ENCODE peak calls at places on chromosome 13, in eight cellular contexts. B is head of caudate nucleus; K is OCI-LY7; P is NCI-H1092 treated with DMSO at 0.1 percent for 48 hours; C is stomach; H is GM12891; D is GM04503; O is activated naive CD8-positive, alpha-beta T cell treated with anti-CD3 and anti-CD28 coated beads for 36 hours. E is an unnamed sample.

GRCh38 chr13:72808917-72809500 is 27.1 kb downstream of the PIBF1 start:
- DNase-seq in B (no peak), K (peak; percentile 39), P (no peak), C (no peak), H (no peak), D (no peak), O (no peak), E (peak; percentile 82)

GRCh38 chr13:112449545-112449930 is 73.4 kb downstream of the SPACA7 start:
- DNase-seq in B (no peak), K (no peak), P (no peak), C (peak; percentile 11), H (no peak), D (no peak), O (no peak), E (no peak)

GRCh38 chr13:77692746-77693448 is 4.6 kb upstream of the SLAIN1 start:
- DNase-seq in B (no peak), K (no peak), P (no peak), C (no peak), H (no peak), D (no peak), O (no peak), E (no peak)

GRCh38 chr13:100203696-100204367 is 114.9 kb downstream of the PCCA start:
- DNase-seq in B (no peak), K (no peak), P (no peak), C (no peak), H (no peak), D (peak; percentile 29), O (peak; percentile 16), E (no peak)

GRCh38 chr13:60837806-60838205 is 440.8 kb downstream of the TDRD3 start:
- DNase-seq in B (no peak), K (no peak), P (no peak), C (no peak), H (no peak), D (no peak), O (no peak), E (no peak)

GRCh38 chr13:106612688-106613087 is 44.8 kb upstream of the ARGLU1 start:
- DNase-seq in B (peak; percentile 6), K (no peak), P (no peak), C (peak; percentile 63), H (no peak), D (no peak), O (no peak), E (no peak)

GRCh38 chr13:50526771-50527567 is 316.5 kb downstream of the DLEU7 start:
- DNase-seq in B (no peak), K (peak; percentile 74), P (no peak), C (no peak), H (no peak), D (no peak), O (no peak), E (peak; percentile 83)

GRCh38 chr13:20512042-20512683 is 13.5 kb downstream of the CRYL1 start:
- DNase-seq in B (no peak), K (no peak), P (no peak), C (no peak), H (no peak), D (no peak), O (no peak), E (no peak)